ENCODE peak calls at places on chromosomes 5 and 9, in seven cellular contexts. M is IMR-90, J is H9, A is neuronal stem cell, R is H1, W is mesenchymal stem cell, X is trophoblast cell. T is an unnamed sample.

GRCh38 chr9:4299006-4299795 is 667 bp downstream of the GLIS3 start:
- DNase-seq in M (peak; percentile 50), J (peak; percentile 45), A (peak; percentile 54), R (no peak), W (peak; percentile 80), X (no peak), T (peak; percentile 51)

GRCh38 chr5:87574106-87574505 is 161.4 kb upstream of the CCNH start:
- DNase-seq in M (no peak), J (no peak), A (no peak), R (no peak), W (no peak), X (no peak), T (no peak)

GRCh38 chr9:110048976-110049698 is 158.8 kb downstream of the C9orf152 start:
- DNase-seq in M (no peak), J (peak; percentile 41), A (no peak), R (no peak), W (peak; percentile 57), X (peak; percentile 49), T (peak; percentile 59)

GRCh38 chr5:73638344-73639095 is 12.5 kb downstream of the ARHGEF28 start:
- DNase-seq in M (peak; percentile 78), J (no peak), A (no peak), R (no peak), W (peak; percentile 36), X (no peak), T (no peak)

GRCh38 chr9:69645488-69645887 is 26.7 kb downstream of the APBA1 start:
- DNase-seq in M (no peak), J (peak; percentile 49), A (no peak), R (no peak), W (no peak), X (no peak), T (peak; percentile 3)

GRCh38 chr5:98933446-98934072 is 4.8 kb upstream of the CHD1 start:
- DNase-seq in M (no peak), J (no peak), A (no peak), R (no peak), W (no peak), X (no peak), T (no peak)

GRCh38 chr9:18245911-18246310 is 228.0 kb upstream of the ADAMTSL1 start:
- DNase-seq in M (peak; percentile 27), J (no peak), A (no peak), R (no peak), W (no peak), X (no peak), T (no peak)

GRCh38 chr5:112248643-112249042 is 170.4 kb downstream of the EPB41L4A start:
- DNase-seq in M (no peak), J (no peak), A (no peak), R (no peak), W (no peak), X (no peak), T (no peak)

GRCh38 chr9:34556951-34557350 is 32.6 kb downstream of the CNTFR start:
- DNase-seq in M (no peak), J (no peak), A (no peak), R (no peak), W (no peak), X (no peak), T (no peak)

GRCh38 chr9:134995792-134996120 is 78.0 kb upstream of the FCN1 start:
- DNase-seq in M (no peak), J (no peak), A (no peak), R (no peak), W (no peak), X (no peak), T (no peak)

GRCh38 chr9:134993996-134994720 is 76.4 kb upstream of the FCN1 start:
- DNase-seq in M (no peak), J (no peak), A (no peak), R (no peak), W (no peak), X (no peak), T (no peak)

GRCh38 chr9:134993416-134993815 is 75.7 kb upstream of the FCN1 start:
- DNase-seq in M (no peak), J (no peak), A (no peak), R (no peak), W (no peak), X (no peak), T (no peak)

GRCh38 chr9:134994926-134995791 is 77.4 kb upstream of the FCN1 start:
- DNase-seq in M (no peak), J (no peak), A (no peak), R (no peak), W (no peak), X (no peak), T (no peak)

GRCh38 chr9:134996591-134997530 is 79.1 kb upstream of the FCN1 start:
- DNase-seq in M (no peak), J (no peak), A (no peak), R (no peak), W (no peak), X (no peak), T (no peak)
- H2BK120ac ChIP-seq in M (no peak overlapping the region), J (no peak overlapping the region), A (no peak overlapping the region), R (no peak overlapping the region), W (no peak overlapping the region), X (no peak overlapping the region), T (no peak overlapping the region)

DNA sequence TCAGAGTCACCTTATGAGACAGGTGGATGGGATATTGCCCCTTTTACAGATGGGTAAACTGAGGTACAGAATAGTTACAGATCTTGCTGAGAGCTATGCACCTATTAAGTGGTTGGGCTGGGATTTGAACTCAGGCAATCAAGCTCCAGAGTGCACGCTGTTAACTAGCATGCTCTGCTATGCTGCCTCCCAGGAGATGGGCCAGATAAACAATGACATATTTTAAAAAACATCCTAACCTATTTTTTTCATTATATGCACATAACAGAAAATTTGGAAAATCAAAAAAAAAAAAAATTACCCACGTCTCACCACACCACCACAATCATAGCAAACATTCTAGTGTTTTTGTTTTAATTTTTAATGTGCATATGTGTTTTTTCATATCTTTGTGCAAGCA is 123.4 kb upstream of the STC2 start:
- DNase-seq in M (peak; percentile 31), J (no peak), A (no peak), R (no peak), W (peak; percentile 34), X (no peak), T (no peak)
- H2BK5ac ChIP-seq in M (peak overlapping the region; percentile 99), J (no peak overlapping the region), A (no peak overlapping the region), R (no peak overlapping the region), W (no peak overlapping the region), X (no peak overlapping the region), T (no peak overlapping the region)

DNA sequence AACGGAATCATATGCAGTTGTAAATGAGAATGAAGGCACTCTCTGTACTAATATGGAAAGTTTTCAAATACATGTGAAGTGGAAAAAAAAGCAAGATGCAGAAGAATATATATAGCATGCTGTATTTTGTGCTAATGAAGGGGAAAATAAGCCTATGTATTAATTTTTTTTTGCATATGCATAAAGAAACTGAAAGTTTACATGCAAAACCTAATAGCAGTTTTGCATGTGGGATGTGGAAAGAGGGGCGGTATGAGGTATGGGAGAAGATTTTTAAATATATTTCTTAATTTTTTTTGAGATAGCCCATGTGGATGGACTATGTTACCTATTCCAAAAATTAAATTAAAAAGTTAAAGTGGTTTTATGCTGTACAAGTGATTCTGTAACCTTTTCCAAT is 83.7 kb upstream of the IL12B start:
- DNase-seq in M (no peak), J (no peak), A (no peak), R (no peak), W (no peak), X (no peak), T (no peak)
- H2BK120ac ChIP-seq in M (no peak overlapping the region), J (no peak overlapping the region), A (no peak overlapping the region), R (no peak overlapping the region), W (no peak overlapping the region), X (no peak overlapping the region), T (no peak overlapping the region)

GRCh38 chr5:83177803-83178202 is 100.5 kb downstream of the XRCC4 start:
- DNase-seq in M (no peak), J (no peak), A (no peak), R (no peak), W (no peak), X (peak; percentile 25), T (peak; percentile 86)
- H2BK5ac ChIP-seq in M (no peak overlapping the region), J (no peak overlapping the region), A (no peak overlapping the region), R (no peak overlapping the region), W (no peak overlapping the region), X (no peak overlapping the region), T (no peak overlapping the region)

DNA sequence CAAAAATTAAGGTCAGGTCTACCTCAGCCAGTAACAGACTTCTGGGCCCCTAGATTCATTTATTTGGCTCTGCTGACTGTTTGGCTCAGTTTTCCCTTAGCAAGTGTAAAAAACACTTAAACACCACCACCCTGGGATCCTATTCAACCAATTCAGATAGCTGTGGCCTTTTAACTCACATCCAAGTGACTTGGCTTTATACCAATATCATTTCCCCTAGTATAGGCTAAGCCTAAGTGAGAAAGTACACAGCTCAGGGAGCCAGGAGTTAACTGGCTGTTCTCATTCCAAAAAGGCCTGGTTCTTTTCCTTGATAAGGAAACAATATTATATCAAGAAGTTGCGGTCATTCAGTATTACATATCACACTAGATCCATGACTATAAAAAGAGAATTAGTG is 163.5 kb downstream of the ARL15 start:
- DNase-seq in M (no peak), J (no peak), A (no peak), R (no peak), W (no peak), X (no peak), T (no peak)
- H2BK120ac ChIP-seq in M (no peak overlapping the region), J (no peak overlapping the region), A (no peak overlapping the region), R (no peak overlapping the region), W (no peak overlapping the region), X (no peak overlapping the region), T (no peak overlapping the region)

GRCh38 chr9:13149454-13149853 is 130.0 kb downstream of the MPDZ start:
- DNase-seq in M (no peak), J (no peak), A (no peak), R (no peak), W (no peak), X (no peak), T (no peak)
- H2BK5ac ChIP-seq in M (no peak overlapping the region), J (no peak overlapping the region), A (no peak overlapping the region), R (no peak overlapping the region), W (no peak overlapping the region), X (no peak overlapping the region), T (no peak overlapping the region)

T was measured in mesendoderm.